ENCODE peak calls at places on chromosome 19, in nine cellular contexts. T, K, O, E, M, S, U, Y and F are unnamed samples.

GRCh38 chr19:17090501-17091074 is 15.0 kb downstream of the MYO9B start:
- DNase-seq in T (no peak), K (no peak), O (no peak), E (no peak), M (peak), S (no peak), U (no peak), Y (no peak), F (peak)

GRCh38 chr19:33052352-33052972 is 12.2 kb downstream of the RHPN2 start:
- DNase-seq in T (peak), K (no peak), O (no peak), E (no peak), M (peak), S (no peak), U (peak), Y (no peak), F (no peak)

GRCh38 chr19:27746691-27747380 is 1466.1 kb downstream of the UQCRFS1 start:
- DNase-seq in T (peak), K (no peak), O (peak), E (no peak), M (peak), S (no peak), U (peak), Y (peak), F (no peak)

GRCh38 chr19:27971071-27971470 is 1241.9 kb downstream of the UQCRFS1 start:
- DNase-seq in T (no peak), K (no peak), O (peak), E (no peak), M (peak), S (no peak), U (peak), Y (no peak), F (no peak)

GRCh38 chr19:46887240-46887782 is 26.5 kb downstream of the ARHGAP35 start:
- DNase-seq in T (no peak), K (no peak), O (no peak), E (no peak), M (no peak), S (no peak), U (no peak), Y (no peak), F (no peak)

GRCh38 chr19:57053401-57053800 is 66.4 kb upstream of the USP29 start:
- DNase-seq in T (no peak), K (no peak), O (no peak), E (no peak), M (no peak), S (no peak), U (no peak), Y (no peak), F (no peak)

GRCh38 chr19:37304190-37304883 is 66.6 kb upstream of the ZNF527 start:
- DNase-seq in T (peak), K (no peak), O (peak), E (no peak), M (no peak), S (no peak), U (no peak), Y (peak), F (no peak)

GRCh38 chr19:32658527-32658926 is 16.5 kb downstream of the ANKRD27 start:
- DNase-seq in T (no peak), K (no peak), O (no peak), E (no peak), M (no peak), S (no peak), U (no peak), Y (no peak), F (no peak)

GRCh38 chr19:49442354-49442753 is 1.0 kb upstream of the SLC17A7 start:
- DNase-seq in T (no peak), K (no peak), O (no peak), E (no peak), M (no peak), S (no peak), U (peak), Y (peak), F (no peak)

GRCh38 chr19:57348136-57348535 is 2.9 kb upstream of the ZNF304 start:
- DNase-seq in T (peak), K (no peak), O (no peak), E (no peak), M (peak), S (no peak), U (no peak), Y (no peak), F (no peak)

GRCh38 chr19:22332924-22333323 is 46.7 kb downstream of the ZNF729 start:
- DNase-seq in T (no peak), K (no peak), O (no peak), E (no peak), M (no peak), S (no peak), U (no peak), Y (no peak), F (no peak)

GRCh38 chr19:1942934-1943555 is 2.1 kb downstream of the CSNK1G2 start:
- DNase-seq in T (no peak), K (no peak), O (peak), E (peak), M (no peak), S (no peak), U (no peak), Y (no peak), F (no peak)

GRCh38 chr19:1239796-1240737 is 1.5 kb upstream of the ATP5F1D start:
- DNase-seq in T (peak), K (peak), O (peak), E (peak), M (peak), S (peak), U (peak), Y (peak), F (peak)

GRCh38 chr19:18282021-18282787 is 782 bp upstream of the JUND start:
- DNase-seq in T (no peak), K (no peak), O (no peak), E (no peak), M (no peak), S (peak), U (no peak), Y (no peak), F (no peak)

GRCh38 chr19:51333836-51334460 is 8.0 kb downstream of the VSIG10L start:
- DNase-seq in T (no peak), K (no peak), O (no peak), E (no peak), M (no peak), S (no peak), U (peak), Y (no peak), F (no peak)

GRCh38 chr19:45809643-45810159 is 5.4 kb downstream of the RSPH6A start:
- DNase-seq in T (peak), K (peak), O (no peak), E (peak), M (peak), S (no peak), U (peak), Y (no peak), F (no peak)

GRCh38 chr19:19460761-19461265 is 54.5 kb downstream of the TSSK6 start:
- DNase-seq in T (no peak), K (no peak), O (peak), E (no peak), M (peak), S (no peak), U (no peak), Y (peak), F (no peak)

GRCh38 chr19:19866599-19867248 is 1.0 kb downstream of the ZNF253 start:
- DNase-seq in T (peak), K (no peak), O (peak), E (no peak), M (peak), S (no peak), U (no peak), Y (no peak), F (peak)

GRCh38 chr19:15443325-15443724 is 6.4 kb downstream of the WIZ start:
- DNase-seq in T (no peak), K (no peak), O (no peak), E (no peak), M (no peak), S (no peak), U (no peak), Y (no peak), F (no peak)

GRCh38 chr19:51690359-51691121 is 2.6 kb upstream of the SPACA6 start:
- DNase-seq in T (peak), K (no peak), O (peak), E (peak), M (peak), S (no peak), U (peak), Y (peak), F (peak)

GRCh38 chr19:3383121-3383722 is 16.8 kb downstream of the NFIC start:
- DNase-seq in T (no peak), K (no peak), O (no peak), E (no peak), M (no peak), S (no peak), U (no peak), Y (peak), F (no peak)

GRCh38 chr19:35790981-35791813 is 15.8 kb downstream of the ARHGAP33 start:
- DNase-seq in T (no peak), K (no peak), O (no peak), E (no peak), M (no peak), S (no peak), U (peak), Y (no peak), F (no peak)

GRCh38 chr19:7909471-7910067 is 5.1 kb upstream of the TGFBR3L start:
- DNase-seq in T (no peak), K (no peak), O (no peak), E (no peak), M (no peak), S (no peak), U (no peak), Y (no peak), F (no peak)

GRCh38 chr19:21260164-21260847 is 68.9 kb downstream of the ZNF708 start:
- DNase-seq in T (no peak), K (no peak), O (no peak), E (no peak), M (no peak), S (no peak), U (no peak), Y (no peak), F (no peak)

DNA sequence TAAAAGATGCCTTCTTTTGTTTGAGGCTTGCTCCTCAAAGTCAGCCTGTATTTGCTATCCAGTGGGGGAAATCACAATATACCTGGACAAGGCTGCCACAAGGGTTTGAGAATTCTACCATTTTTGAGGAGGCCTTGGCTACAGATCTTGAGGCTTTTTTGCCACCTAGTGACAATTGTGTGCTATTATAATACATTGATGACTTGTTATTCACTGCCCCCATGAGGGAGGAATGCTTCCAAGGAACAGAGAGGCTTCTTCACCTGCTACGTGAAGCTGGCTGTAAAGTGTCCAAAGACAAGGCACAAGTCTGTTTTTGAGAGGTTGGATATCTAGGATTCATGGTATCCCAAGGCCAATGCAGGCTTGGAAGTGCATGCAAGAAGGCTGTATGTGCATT is 72.5 kb downstream of the ZNF708 start:
- DNase-seq in T (no peak), K (no peak), O (peak), E (no peak), M (peak), S (no peak), U (peak), Y (no peak), F (no peak)
- TF ChIP-seq CTCF in T (peak), K (no peak), O (peak), E (no peak), M (no peak), S (no peak), U (peak), Y (no peak), F (peak)

DNA sequence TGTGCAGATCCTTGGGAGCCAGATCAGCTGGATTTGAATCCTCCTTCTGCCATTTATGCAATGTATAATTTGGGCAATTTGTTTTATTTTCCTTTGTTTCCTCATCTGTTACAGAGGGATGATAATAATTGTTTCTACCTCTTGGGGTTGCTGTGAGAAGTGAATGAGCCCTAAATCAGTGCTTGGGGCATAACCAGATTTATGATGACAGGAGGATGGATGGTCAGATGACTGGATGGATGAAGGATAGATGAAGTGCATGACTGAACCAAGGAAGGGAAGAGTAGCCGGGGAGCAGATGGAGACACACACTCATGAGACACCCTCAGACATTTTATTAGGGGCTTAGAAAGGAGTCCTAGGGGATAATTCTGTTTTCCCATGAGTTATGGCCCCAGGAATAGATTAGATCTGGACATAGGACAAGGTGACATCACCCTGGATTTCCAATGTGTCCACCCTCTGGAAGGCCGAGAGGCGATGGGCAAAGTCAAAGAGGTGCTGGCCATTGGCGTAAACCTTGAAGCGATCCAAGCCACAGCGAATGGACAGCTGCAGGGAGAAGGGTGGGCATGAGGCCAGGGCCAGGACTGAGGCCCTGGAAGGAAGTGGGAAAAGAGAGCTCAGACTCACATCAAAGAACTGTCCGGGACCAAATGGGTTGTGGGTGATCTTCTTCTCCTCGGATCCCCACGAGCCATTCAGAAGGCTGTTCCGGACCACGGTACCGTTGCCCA is 11.2 kb downstream of the LGALS4 start:
- DNase-seq in T (no peak), K (no peak), O (no peak), E (no peak), M (no peak), S (no peak), U (no peak), Y (no peak), F (no peak)
- TF ChIP-seq CTCF in T (no peak), K (no peak), O (no peak), E (no peak), M (no peak), S (no peak), U (no peak), Y (no peak), F (no peak)

GRCh38 chr19:55161571-55162322 is 4.2 kb upstream of the TNNI3 start:
- DNase-seq in T (no peak), K (no peak), O (no peak), E (no peak), M (no peak), S (no peak), U (no peak), Y (no peak), F (no peak)
- TF ChIP-seq CTCF in T (no peak), K (no peak), O (no peak), E (no peak), M (no peak), S (no peak), U (no peak), Y (no peak), F (no peak)

GRCh38 chr19:41323023-41323422 is 13.1 kb downstream of the CCDC97 start:
- DNase-seq in T (peak), K (no peak), O (no peak), E (peak), M (peak), S (no peak), U (no peak), Y (peak), F (no peak)

GRCh38 chr19:41320568-41320967 is 10.6 kb downstream of the CCDC97 start:
- DNase-seq in T (no peak), K (no peak), O (no peak), E (no peak), M (no peak), S (no peak), U (no peak), Y (no peak), F (no peak)

GRCh38 chr19:41322451-41322850 is 12.5 kb downstream of the CCDC97 start:
- DNase-seq in T (no peak), K (no peak), O (no peak), E (no peak), M (no peak), S (no peak), U (no peak), Y (no peak), F (no peak)

GRCh38 chr19:41321204-41321599 is 11.2 kb downstream of the CCDC97 start:
- DNase-seq in T (no peak), K (no peak), O (no peak), E (no peak), M (no peak), S (no peak), U (no peak), Y (no peak), F (no peak)

DNA sequence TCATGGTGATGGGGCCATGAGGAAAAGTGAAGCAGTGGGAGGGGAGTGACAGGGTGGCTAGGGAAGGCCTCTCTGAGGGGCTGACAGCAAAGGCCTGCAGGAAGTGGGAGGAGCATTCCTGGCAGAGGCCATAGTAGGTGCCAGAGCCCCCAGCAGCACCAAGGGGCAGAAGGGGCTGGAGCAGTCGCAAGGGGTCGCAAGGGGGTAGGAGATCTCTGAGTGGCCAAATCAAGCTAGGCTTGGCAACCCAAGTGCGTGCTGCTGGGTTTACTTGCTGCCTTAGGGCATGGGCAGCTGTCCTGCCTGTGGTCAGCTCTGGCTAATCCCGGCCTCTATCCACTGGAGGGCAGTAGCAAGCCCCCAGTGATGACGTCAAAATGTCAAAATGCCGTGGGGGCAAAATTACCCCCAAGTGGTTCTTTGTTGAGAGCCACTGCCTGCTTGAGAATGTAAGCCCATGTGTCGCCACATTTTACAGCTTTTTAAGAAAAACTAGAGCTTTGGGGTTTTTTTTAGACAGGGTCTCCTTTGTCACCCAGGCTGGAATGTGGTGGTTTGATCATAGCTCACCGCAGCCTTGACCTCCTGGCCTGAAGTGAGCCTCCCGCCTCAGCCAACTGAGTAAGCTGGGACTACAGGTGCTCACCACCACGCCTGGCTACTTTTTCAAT is 11.8 kb downstream of the CCDC97 start:
- DNase-seq in T (peak), K (peak), O (peak), E (peak), M (peak), S (no peak), U (peak), Y (peak), F (peak)
- TF ChIP-seq CTCF in T (peak), K (peak), O (peak), E (peak), M (peak), S (no peak), U (peak), Y (peak), F (peak)

GRCh38 chr19:10830370-10830769 is 5.6 kb downstream of the TMED1 start:
- DNase-seq in T (no peak), K (no peak), O (no peak), E (no peak), M (no peak), S (no peak), U (no peak), Y (no peak), F (no peak)

GRCh38 chr19:10829967-10830366 is 6.0 kb downstream of the TMED1 start:
- DNase-seq in T (no peak), K (no peak), O (no peak), E (no peak), M (no peak), S (no peak), U (no peak), Y (no peak), F (no peak)

GRCh38 chr19:10826846-10827245 is 9.2 kb downstream of the TMED1 start:
- DNase-seq in T (no peak), K (no peak), O (no peak), E (no peak), M (no peak), S (no peak), U (no peak), Y (no peak), F (no peak)

GRCh38 chr19:10830941-10831779 is 4.9 kb downstream of the TMED1 start:
- DNase-seq in T (no peak), K (no peak), O (no peak), E (no peak), M (no peak), S (no peak), U (no peak), Y (no peak), F (no peak)

DNA sequence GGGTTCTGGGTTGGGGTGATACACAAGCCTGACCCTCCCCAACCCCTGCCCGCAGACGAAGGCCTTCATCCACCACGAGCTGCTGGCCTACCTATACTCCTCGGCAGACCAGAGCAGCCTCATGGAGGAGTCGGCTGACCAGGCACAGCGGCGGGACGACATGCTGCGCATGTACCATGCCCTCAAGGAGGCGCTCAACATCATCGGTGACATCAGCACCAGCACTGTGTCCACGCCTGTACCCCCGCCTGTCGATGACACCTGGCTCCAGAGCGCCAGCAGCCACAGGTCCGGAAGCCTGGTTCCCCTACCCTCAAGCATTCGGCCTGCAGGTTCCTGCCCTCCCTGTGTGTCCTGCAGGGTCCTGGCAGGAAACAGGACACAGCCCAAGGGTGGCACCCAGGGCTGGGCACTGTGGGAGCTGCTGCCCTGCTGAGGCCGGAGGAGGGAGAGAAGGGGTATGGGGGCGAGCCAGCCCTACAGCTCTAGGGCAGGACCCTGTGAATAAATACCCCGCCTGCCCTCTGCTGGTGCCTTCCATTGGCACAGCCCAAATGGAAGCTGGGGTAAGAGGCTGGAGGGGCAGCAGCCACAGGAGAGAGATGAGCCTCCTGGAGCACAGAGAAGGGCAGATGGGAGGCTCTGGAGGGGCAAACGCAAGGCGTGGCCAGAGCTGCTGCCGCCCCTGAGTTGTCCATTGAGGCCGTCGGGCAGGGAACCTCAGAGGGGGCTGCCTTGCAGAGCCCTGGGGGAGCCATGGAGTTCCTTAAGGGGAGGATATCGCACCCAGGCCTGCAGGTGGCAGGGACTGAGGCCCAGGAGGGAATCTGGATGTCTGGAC is 6.8 kb downstream of the TMED1 start:
- DNase-seq in T (no peak), K (no peak), O (no peak), E (no peak), M (no peak), S (no peak), U (no peak), Y (no peak), F (no peak)
- TF ChIP-seq CTCF in T (no peak), K (no peak), O (no peak), E (peak), M (no peak), S (no peak), U (peak), Y (no peak), F (peak)